ENCODE peak calls at places on chromosomes 11 and 22, in five cellular contexts. One of them, this sample, is unnamed. For H3K9me3, the result is how much of the 10 kb centered on the place peaks cover.

GRCh38 chr11:61778920-61779650 is 13.3 kb downstream of the TMEM258 start:
- DNase-seq in DND-41: no peak
- DNase-seq in PC-3: no peak
- DNase-seq in neural progenitor cell: no peak
- DNase-seq in neuronal stem cell: no peak
- DNase-seq in this sample: no peak

GRCh38 chr22:19375435-19375834 is 56.1 kb downstream of the HIRA start:
- DNase-seq in DND-41: no peak
- DNase-seq in PC-3: no peak
- DNase-seq in neuronal stem cell: no peak
- DNase-seq in neural progenitor cell: no peak
- DNase-seq in this sample: no peak

GRCh38 chr11:1475841-1476240 is 10.7 kb downstream of the MOB2 start:
- DNase-seq in DND-41: no peak
- DNase-seq in neuronal stem cell: no peak
- DNase-seq in PC-3: no peak
- DNase-seq in neural progenitor cell: no peak
- DNase-seq in this sample: no peak

GRCh38 chr11:128289048-128289447 is 298.3 kb downstream of the ETS1 start:
- DNase-seq in DND-41: no peak
- DNase-seq in neural progenitor cell: no peak
- DNase-seq in neuronal stem cell: no peak
- DNase-seq in PC-3: no peak
- DNase-seq in this sample: no peak

GRCh38 chr22:31340765-31341247 is 5.3 kb downstream of the PATZ1 start:
- DNase-seq in neural progenitor cell: no peak
- DNase-seq in PC-3: no peak
- DNase-seq in neuronal stem cell: no peak
- DNase-seq in DND-41: no peak
- DNase-seq in this sample: no peak

GRCh38 chr22:36453266-36453607 is 28.2 kb downstream of the TXN2 start:
- DNase-seq in PC-3: peak
- DNase-seq in neuronal stem cell: no peak
- DNase-seq in DND-41: no peak
- DNase-seq in neural progenitor cell: no peak
- DNase-seq in this sample: peak

GRCh38 chr11:67304511-67305113 is 1.3 kb downstream of the SSH3 start:
- DNase-seq in PC-3: no peak
- DNase-seq in DND-41: no peak
- DNase-seq in neural progenitor cell: no peak
- DNase-seq in neuronal stem cell: no peak
- DNase-seq in this sample: no peak

GRCh38 chr11:7341551-7341950 is 89.8 kb downstream of the SYT9 start:
- DNase-seq in PC-3: peak
- DNase-seq in DND-41: no peak
- DNase-seq in neural progenitor cell: no peak
- DNase-seq in neuronal stem cell: no peak
- DNase-seq in this sample: no peak

GRCh38 chr11:1890856-1891830 is 552 bp downstream of the PRR33 start:
- DNase-seq in neural progenitor cell: no peak
- DNase-seq in PC-3: no peak
- DNase-seq in DND-41: no peak
- DNase-seq in neuronal stem cell: no peak
- DNase-seq in this sample: no peak

GRCh38 chr22:40008726-40009125 is 14.0 kb downstream of the FAM83F start:
- DNase-seq in DND-41: no peak
- DNase-seq in neuronal stem cell: no peak
- DNase-seq in neural progenitor cell: no peak
- DNase-seq in PC-3: peak
- DNase-seq in this sample: no peak

GRCh38 chr22:40006641-40007040 is 11.9 kb downstream of the FAM83F start:
- DNase-seq in neural progenitor cell: no peak
- DNase-seq in PC-3: no peak
- DNase-seq in neuronal stem cell: no peak
- DNase-seq in DND-41: no peak
- DNase-seq in this sample: no peak

GRCh38 chr22:40009953-40010751 is 15.4 kb downstream of the FAM83F start:
- DNase-seq in neural progenitor cell: no peak
- DNase-seq in neuronal stem cell: no peak
- DNase-seq in PC-3: no peak
- DNase-seq in DND-41: no peak
- DNase-seq in this sample: no peak

GRCh38 chr22:40009231-40009769 is 14.5 kb downstream of the FAM83F start:
- DNase-seq in neuronal stem cell: peak
- DNase-seq in neural progenitor cell: peak
- DNase-seq in DND-41: no peak
- DNase-seq in PC-3: peak
- DNase-seq in this sample: no peak

DNA sequence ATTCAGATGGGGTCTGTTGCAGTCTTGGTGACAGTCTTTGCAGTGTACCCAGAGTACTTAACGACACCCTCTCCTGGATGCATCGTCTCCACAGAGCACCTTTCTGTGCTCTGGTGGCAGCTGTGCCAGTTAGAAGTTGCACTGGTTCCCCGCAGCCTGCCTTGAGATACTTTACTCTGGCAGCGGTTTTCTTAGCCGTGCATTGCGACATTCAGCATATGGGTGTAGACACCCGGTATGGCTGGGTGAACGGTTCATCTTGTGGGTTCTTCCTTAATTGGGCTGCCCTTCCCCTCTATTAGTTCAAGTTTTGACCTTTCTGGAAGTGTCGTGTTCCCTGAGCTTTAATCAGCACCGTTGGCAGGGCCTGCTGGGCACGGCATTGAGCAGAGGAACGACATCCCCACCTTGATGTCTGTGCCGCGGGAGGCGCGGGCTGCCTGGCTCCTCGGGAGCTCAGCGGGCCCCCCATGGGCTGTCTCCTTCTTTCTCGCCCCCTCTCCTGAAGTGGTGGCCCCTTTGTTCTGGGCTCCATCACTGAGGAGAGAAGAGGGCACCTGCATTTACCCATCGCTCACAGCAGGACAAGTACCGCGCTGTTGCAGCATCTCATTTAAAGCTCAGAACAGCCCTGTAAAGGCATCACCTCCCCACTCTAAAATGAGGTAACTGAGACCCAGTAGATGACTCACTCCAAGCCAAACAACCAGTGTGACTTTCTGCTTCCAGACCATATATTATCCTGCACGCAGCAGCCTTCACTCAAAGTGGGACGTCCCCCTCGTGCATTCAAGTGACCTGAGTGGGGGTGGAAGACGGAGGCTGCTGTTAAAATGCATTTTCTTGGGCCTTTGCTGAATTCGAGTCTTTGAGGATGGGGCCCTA is 13.3 kb downstream of the FAM83F start:
- DNase-seq in DND-41: no peak
- DNase-seq in neuronal stem cell: no peak
- DNase-seq in PC-3: no peak
- DNase-seq in neural progenitor cell: no peak
- DNase-seq in this sample: no peak
- H3K4me2 ChIP-seq in DND-41: no peak
- H3K4me2 ChIP-seq in neuronal stem cell: no peak
- H3K4me2 ChIP-seq in PC-3: no peak
- H3K4me2 ChIP-seq in neural progenitor cell: peak
- H3K4me2 ChIP-seq in this sample: no peak

GRCh38 chr11:74756571-74756970 is 7.9 kb downstream of the RNF169 start:
- DNase-seq in DND-41: no peak
- DNase-seq in neural progenitor cell: no peak
- DNase-seq in PC-3: no peak
- DNase-seq in neuronal stem cell: no peak
- DNase-seq in this sample: no peak

GRCh38 chr11:74749127-74749964 is 697 bp downstream of the RNF169 start:
- DNase-seq in PC-3: peak
- DNase-seq in neuronal stem cell: no peak
- DNase-seq in DND-41: peak
- DNase-seq in neural progenitor cell: peak
- DNase-seq in this sample: peak

GRCh38 chr11:74749965-74750296 is 1.3 kb downstream of the RNF169 start:
- DNase-seq in neural progenitor cell: no peak
- DNase-seq in neuronal stem cell: no peak
- DNase-seq in PC-3: peak
- DNase-seq in DND-41: peak
- DNase-seq in this sample: peak

GRCh38 chr11:74755395-74755995 is 6.8 kb downstream of the RNF169 start:
- DNase-seq in PC-3: no peak
- DNase-seq in DND-41: no peak
- DNase-seq in neuronal stem cell: no peak
- DNase-seq in neural progenitor cell: no peak
- DNase-seq in this sample: no peak

DNA sequence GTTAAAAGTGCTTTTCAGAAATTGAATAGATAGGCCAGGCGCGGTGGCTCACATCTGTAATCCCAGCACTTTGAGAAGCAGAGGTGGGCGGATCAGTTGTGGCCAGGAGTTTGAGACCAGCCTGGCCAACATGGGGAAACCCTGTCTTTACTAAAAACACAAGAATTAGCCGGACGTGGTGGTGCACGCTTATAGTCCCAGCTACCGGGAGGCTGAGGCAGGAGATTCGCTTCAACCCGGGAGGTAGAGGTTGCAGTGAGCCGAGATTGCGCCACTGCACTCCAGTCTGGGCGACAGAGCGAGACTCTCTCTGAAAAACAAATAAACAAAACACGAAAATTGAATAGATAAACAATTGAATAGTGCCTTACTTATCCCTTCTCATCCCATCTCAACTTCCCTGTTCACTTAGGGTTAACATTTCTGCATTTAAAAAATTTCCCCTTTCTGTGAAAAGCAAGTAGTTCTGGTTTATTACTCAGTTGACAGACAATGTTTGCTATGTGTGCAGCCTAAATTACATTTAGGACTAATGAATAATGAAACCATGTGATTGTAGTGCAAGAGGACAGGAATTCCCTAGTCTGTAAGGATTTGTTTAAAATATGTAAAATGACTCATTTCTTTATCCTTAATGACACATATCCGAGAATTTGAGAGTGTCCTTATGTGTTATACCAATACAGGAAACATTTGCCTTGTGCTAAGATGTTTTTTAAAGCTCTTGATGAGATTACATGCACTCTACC is 6.0 kb downstream of the RNF169 start:
- DNase-seq in DND-41: no peak
- DNase-seq in neuronal stem cell: no peak
- DNase-seq in neural progenitor cell: no peak
- DNase-seq in PC-3: peak
- DNase-seq in this sample: no peak
- H3K4me3 ChIP-seq in DND-41: no peak
- H3K4me3 ChIP-seq in neuronal stem cell: no peak
- H3K4me3 ChIP-seq in neural progenitor cell: no peak
- H3K4me3 ChIP-seq in PC-3: peak
- H3K4me3 ChIP-seq in this sample: no peak

GRCh38 chr22:45456811-45457210 is 43.3 kb downstream of the RIBC2 start:
- DNase-seq in DND-41: no peak
- DNase-seq in neuronal stem cell: no peak
- DNase-seq in PC-3: no peak
- DNase-seq in neural progenitor cell: no peak
- DNase-seq in this sample: no peak

GRCh38 chr22:45462034-45462655 is 40.5 kb upstream of the FBLN1 start:
- DNase-seq in DND-41: no peak
- DNase-seq in PC-3: no peak
- DNase-seq in neural progenitor cell: no peak
- DNase-seq in neuronal stem cell: no peak
- DNase-seq in this sample: peak

GRCh38 chr22:45458532-45458931 is 44.2 kb upstream of the FBLN1 start:
- DNase-seq in DND-41: no peak
- DNase-seq in PC-3: no peak
- DNase-seq in neuronal stem cell: no peak
- DNase-seq in neural progenitor cell: no peak
- DNase-seq in this sample: no peak

GRCh38 chr22:45460288-45461109 is 42.2 kb upstream of the FBLN1 start:
- DNase-seq in neuronal stem cell: no peak
- DNase-seq in PC-3: no peak
- DNase-seq in DND-41: no peak
- DNase-seq in neural progenitor cell: no peak
- DNase-seq in this sample: no peak

DNA sequence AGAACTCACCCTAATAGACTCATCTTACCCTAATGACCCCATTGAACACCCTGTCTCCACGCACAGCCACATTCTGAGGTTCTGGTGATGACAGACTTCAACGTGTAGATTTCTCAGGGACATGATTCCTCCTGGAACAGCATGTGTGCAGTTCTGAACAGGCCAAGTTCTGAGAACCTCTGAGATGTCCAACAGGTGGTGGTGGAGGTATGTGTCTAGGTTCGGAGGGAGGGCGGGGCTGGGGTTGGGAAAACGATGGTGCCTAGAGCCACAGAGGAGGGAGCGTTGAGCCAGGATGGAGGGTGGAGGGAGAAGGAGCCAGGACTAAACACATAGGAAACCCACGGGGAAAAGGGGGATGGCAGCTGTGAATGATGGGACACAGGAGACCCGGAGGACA is 43.4 kb upstream of the FBLN1 start:
- DNase-seq in neural progenitor cell: no peak
- DNase-seq in neuronal stem cell: no peak
- DNase-seq in DND-41: no peak
- DNase-seq in PC-3: no peak
- DNase-seq in this sample: no peak
- H3K9me3 ChIP-seq in neural progenitor cell: under half
- H3K9me3 ChIP-seq in neuronal stem cell: under half
- H3K9me3 ChIP-seq in DND-41: under half
- H3K9me3 ChIP-seq in PC-3: under half
- H3K9me3 ChIP-seq in this sample: under half

GRCh38 chr11:9150501-9150900 is 59.1 kb upstream of the SCUBE2 start:
- DNase-seq in neuronal stem cell: no peak
- DNase-seq in neural progenitor cell: no peak
- DNase-seq in PC-3: peak
- DNase-seq in DND-41: no peak
- DNase-seq in this sample: no peak

GRCh38 chr11:9150944-9151343 is 59.5 kb upstream of the SCUBE2 start:
- DNase-seq in PC-3: no peak
- DNase-seq in neuronal stem cell: no peak
- DNase-seq in DND-41: no peak
- DNase-seq in neural progenitor cell: no peak
- DNase-seq in this sample: no peak

GRCh38 chr11:9148727-9149126 is 57.3 kb upstream of the SCUBE2 start:
- DNase-seq in PC-3: no peak
- DNase-seq in DND-41: no peak
- DNase-seq in neural progenitor cell: no peak
- DNase-seq in neuronal stem cell: no peak
- DNase-seq in this sample: no peak

GRCh38 chr11:9146477-9146876 is 55.1 kb upstream of the SCUBE2 start:
- DNase-seq in PC-3: no peak
- DNase-seq in DND-41: no peak
- DNase-seq in neural progenitor cell: peak
- DNase-seq in neuronal stem cell: no peak
- DNase-seq in this sample: no peak

GRCh38 chr11:9148035-9148434 is 56.6 kb upstream of the SCUBE2 start:
- DNase-seq in DND-41: no peak
- DNase-seq in PC-3: no peak
- DNase-seq in neuronal stem cell: no peak
- DNase-seq in neural progenitor cell: no peak
- DNase-seq in this sample: no peak
- H3K4me2 ChIP-seq in DND-41: no peak
- H3K4me2 ChIP-seq in PC-3: no peak
- H3K4me2 ChIP-seq in neuronal stem cell: no peak
- H3K4me2 ChIP-seq in neural progenitor cell: no peak
- H3K4me2 ChIP-seq in this sample: no peak

This sample was measured in OCI-LY7.